ENCODE peak calls at places on chromosomes 13 and 19, in five cellular contexts. One of them, this sample, is unnamed.

GRCh38 chr19:14632286-14632685 is 42.4 kb downstream of the ADGRE3 start:
- DNase-seq in naive thymus-derived CD4-positive, alpha-beta T cell: no peak
- DNase-seq in mesendoderm: peak; percentile 41
- DNase-seq in mammary epithelial cell: peak; percentile 31
- DNase-seq in cardiac muscle cell: no peak
- DNase-seq in this sample: peak; percentile 27

GRCh38 chr13:108304170-108305068 is 34.9 kb downstream of the TNFSF13B start:
- DNase-seq in cardiac muscle cell: no peak
- DNase-seq in mesendoderm: no peak
- DNase-seq in naive thymus-derived CD4-positive, alpha-beta T cell: no peak
- DNase-seq in mammary epithelial cell: no peak
- DNase-seq in this sample: no peak

GRCh38 chr19:43028866-43029265 is 2.6 kb upstream of the PSG11 start:
- DNase-seq in mammary epithelial cell: no peak
- DNase-seq in cardiac muscle cell: no peak
- DNase-seq in naive thymus-derived CD4-positive, alpha-beta T cell: no peak
- DNase-seq in mesendoderm: no peak
- DNase-seq in this sample: no peak

GRCh38 chr19:674282-675151 is 1.7 kb upstream of the FSTL3 start:
- DNase-seq in mesendoderm: no peak
- DNase-seq in mammary epithelial cell: no peak
- DNase-seq in cardiac muscle cell: no peak
- DNase-seq in naive thymus-derived CD4-positive, alpha-beta T cell: no peak
- DNase-seq in this sample: no peak

GRCh38 chr13:41137951-41138350 is 5.3 kb upstream of the KBTBD6 start:
- DNase-seq in cardiac muscle cell: no peak
- DNase-seq in mesendoderm: no peak
- DNase-seq in naive thymus-derived CD4-positive, alpha-beta T cell: no peak
- DNase-seq in mammary epithelial cell: peak; percentile 96
- DNase-seq in this sample: no peak

GRCh38 chr19:46611791-46612190 is 10.7 kb downstream of the CALM3 start:
- DNase-seq in mesendoderm: no peak
- DNase-seq in naive thymus-derived CD4-positive, alpha-beta T cell: no peak
- DNase-seq in mammary epithelial cell: no peak
- DNase-seq in cardiac muscle cell: no peak
- DNase-seq in this sample: no peak

GRCh38 chr13:89238496-89238895 is 1567.3 kb downstream of the SLITRK5 start:
- DNase-seq in cardiac muscle cell: no peak
- DNase-seq in mesendoderm: no peak
- DNase-seq in mammary epithelial cell: peak; percentile 30
- DNase-seq in naive thymus-derived CD4-positive, alpha-beta T cell: no peak
- DNase-seq in this sample: no peak

GRCh38 chr19:43618921-43619261 is 538 bp downstream of the ZNF428 start:
- DNase-seq in mammary epithelial cell: no peak
- DNase-seq in mesendoderm: no peak
- DNase-seq in naive thymus-derived CD4-positive, alpha-beta T cell: no peak
- DNase-seq in cardiac muscle cell: no peak
- DNase-seq in this sample: peak; percentile 91

GRCh38 chr19:55947532-55947931 is at the start of gene NLRP8:
- DNase-seq in cardiac muscle cell: no peak
- DNase-seq in mammary epithelial cell: no peak
- DNase-seq in mesendoderm: no peak
- DNase-seq in naive thymus-derived CD4-positive, alpha-beta T cell: no peak
- DNase-seq in this sample: no peak

GRCh38 chr19:869245-870177 is 10.0 kb downstream of the CFD start:
- DNase-seq in naive thymus-derived CD4-positive, alpha-beta T cell: no peak
- DNase-seq in cardiac muscle cell: no peak
- DNase-seq in mesendoderm: peak; percentile 61
- DNase-seq in mammary epithelial cell: peak; percentile 51
- DNase-seq in this sample: no peak

GRCh38 chr19:50567052-50567841 is 988 bp downstream of the LRRC4B start:
- DNase-seq in cardiac muscle cell: no peak
- DNase-seq in mammary epithelial cell: no peak
- DNase-seq in mesendoderm: peak; percentile 29
- DNase-seq in naive thymus-derived CD4-positive, alpha-beta T cell: no peak
- DNase-seq in this sample: no peak

GRCh38 chr13:37914781-37915391 is 45.3 kb upstream of the TRPC4 start:
- DNase-seq in mammary epithelial cell: peak; percentile 84
- DNase-seq in naive thymus-derived CD4-positive, alpha-beta T cell: no peak
- DNase-seq in mesendoderm: peak; percentile 45
- DNase-seq in cardiac muscle cell: no peak
- DNase-seq in this sample: no peak

GRCh38 chr13:21060063-21060826 is 1.1 kb downstream of the LATS2 start:
- DNase-seq in mesendoderm: peak; percentile 77
- DNase-seq in cardiac muscle cell: peak; percentile 64
- DNase-seq in mammary epithelial cell: peak; percentile 34
- DNase-seq in naive thymus-derived CD4-positive, alpha-beta T cell: peak; percentile 23
- DNase-seq in this sample: peak; percentile 58

DNA sequence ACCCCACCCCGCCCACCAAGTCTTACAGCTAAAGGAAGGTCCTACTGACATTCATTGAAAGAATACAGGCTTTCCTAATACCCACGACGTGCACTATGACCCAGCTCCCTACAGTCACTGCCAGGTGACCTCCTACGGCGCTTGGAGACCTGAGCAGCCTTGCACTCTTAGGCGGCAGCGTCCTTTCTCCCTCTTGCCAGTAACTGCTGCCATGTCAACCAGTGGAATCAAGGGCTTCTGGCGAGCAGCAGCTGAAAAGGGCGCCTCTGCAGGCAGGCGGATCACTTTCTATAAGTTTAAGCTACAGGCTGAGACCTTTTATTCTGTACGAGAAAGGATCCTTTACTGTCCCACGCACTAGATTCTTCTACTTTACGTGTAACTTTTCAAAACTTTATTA is 2.0 kb downstream of the KCTD12 start:
- DNase-seq in mammary epithelial cell: peak; percentile 49
- DNase-seq in naive thymus-derived CD4-positive, alpha-beta T cell: no peak
- DNase-seq in mesendoderm: peak; percentile 70
- DNase-seq in cardiac muscle cell: peak; percentile 73
- DNase-seq in this sample: no peak
- H3K4me1 ChIP-seq in mammary epithelial cell: peaks cover 52% of the 10 kb centered on the region
- H3K4me1 ChIP-seq in naive thymus-derived CD4-positive, alpha-beta T cell: peaks cover 16% of the 10 kb centered on the region
- H3K4me1 ChIP-seq in mesendoderm: no peaks in the 10 kb centered on the region
- H3K4me1 ChIP-seq in cardiac muscle cell: peaks cover 21% of the 10 kb centered on the region
- H3K4me1 ChIP-seq in this sample: no peaks in the 10 kb centered on the region

DNA sequence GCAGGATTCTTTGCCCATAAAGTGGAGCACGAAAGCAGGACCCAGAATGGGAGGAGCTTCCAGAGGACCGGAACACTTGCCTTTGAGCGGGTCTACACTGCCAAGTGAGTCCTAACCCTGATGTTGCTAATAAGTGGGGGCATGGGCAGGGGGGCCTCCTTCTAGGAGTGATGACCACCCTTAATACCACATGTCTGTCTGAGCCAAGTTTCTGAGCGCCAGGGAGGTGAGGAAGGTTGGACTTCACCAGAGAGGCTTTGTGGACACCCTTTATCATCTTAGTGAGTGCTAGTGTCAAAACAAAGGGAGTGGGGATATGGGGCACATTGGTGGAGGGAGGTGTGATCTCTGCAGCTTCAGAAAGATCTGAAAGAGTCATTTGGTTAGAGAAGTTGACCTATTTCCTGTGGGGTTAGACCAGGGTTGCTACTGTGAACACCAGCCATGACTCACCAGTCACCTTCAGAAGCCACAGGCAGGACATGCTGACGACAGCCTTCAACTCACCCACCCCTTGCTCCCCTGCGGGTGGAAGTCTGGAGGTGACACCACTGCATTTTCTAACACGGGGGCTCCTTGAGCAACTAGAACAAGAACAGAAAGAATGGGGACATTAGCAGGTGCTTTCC is 8.8 kb downstream of the ALOX5AP start:
- DNase-seq in mammary epithelial cell: peak; percentile 57
- DNase-seq in cardiac muscle cell: no peak
- DNase-seq in mesendoderm: no peak
- DNase-seq in naive thymus-derived CD4-positive, alpha-beta T cell: no peak
- DNase-seq in this sample: no peak
- H3K4me1 ChIP-seq in mammary epithelial cell: peaks cover 45% of the 10 kb centered on the region
- H3K4me1 ChIP-seq in cardiac muscle cell: peaks cover 28% of the 10 kb centered on the region
- H3K4me1 ChIP-seq in mesendoderm: no peaks in the 10 kb centered on the region
- H3K4me1 ChIP-seq in naive thymus-derived CD4-positive, alpha-beta T cell: peaks cover 32% of the 10 kb centered on the region
- H3K4me1 ChIP-seq in this sample: peaks cover 63% of the 10 kb centered on the region

GRCh38 chr19:33334271-33334670 is 31.9 kb upstream of the CEBPA start:
- DNase-seq in naive thymus-derived CD4-positive, alpha-beta T cell: no peak
- DNase-seq in mammary epithelial cell: no peak
- DNase-seq in cardiac muscle cell: no peak
- DNase-seq in mesendoderm: no peak
- DNase-seq in this sample: no peak
- H3K4me1 ChIP-seq in naive thymus-derived CD4-positive, alpha-beta T cell: no peaks in the 10 kb centered on the region
- H3K4me1 ChIP-seq in mammary epithelial cell: no peaks in the 10 kb centered on the region
- H3K4me1 ChIP-seq in cardiac muscle cell: no peaks in the 10 kb centered on the region
- H3K4me1 ChIP-seq in mesendoderm: no peaks in the 10 kb centered on the region
- H3K4me1 ChIP-seq in this sample: no peaks in the 10 kb centered on the region

DNA sequence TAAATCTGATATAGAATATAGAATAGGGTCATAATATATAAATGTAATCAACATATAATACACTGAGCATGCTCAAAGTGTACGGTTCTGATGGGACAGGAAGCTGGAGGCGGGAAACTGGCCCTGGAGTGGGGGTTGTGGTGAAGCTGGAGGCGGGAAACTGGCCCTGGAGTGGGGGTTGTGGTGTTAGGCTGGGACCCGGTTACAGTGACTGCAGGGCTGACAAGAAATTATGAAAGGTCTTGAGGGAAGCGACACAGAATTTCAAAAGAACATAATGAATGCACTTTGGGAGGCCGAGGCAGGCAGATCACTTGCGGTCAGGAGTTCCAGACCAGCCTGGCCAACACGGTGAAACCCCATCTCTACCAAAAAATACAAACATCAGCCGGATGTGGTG is 61.6 kb downstream of the GADD45B start:
- DNase-seq in naive thymus-derived CD4-positive, alpha-beta T cell: no peak
- DNase-seq in mammary epithelial cell: no peak
- DNase-seq in mesendoderm: no peak
- DNase-seq in cardiac muscle cell: no peak
- DNase-seq in this sample: no peak
- H3K4me1 ChIP-seq in naive thymus-derived CD4-positive, alpha-beta T cell: peaks cover 8% of the 10 kb centered on the region
- H3K4me1 ChIP-seq in mammary epithelial cell: peaks cover 35% of the 10 kb centered on the region
- H3K4me1 ChIP-seq in mesendoderm: no peaks in the 10 kb centered on the region
- H3K4me1 ChIP-seq in cardiac muscle cell: peaks cover 10% of the 10 kb centered on the region
- H3K4me1 ChIP-seq in this sample: peaks cover 14% of the 10 kb centered on the region

This sample was measured in SJCRH30.